ENCODE peak calls at places on chromosomes 13 and 19, in seven cellular contexts. S is H54, Y is uterus, X is body of pancreas, V is tibial nerve, L is ovary, T is IMR-90. Z is an unnamed sample.

GRCh38 chr13:69565334-69565733 is 542.3 kb upstream of the ATXN8OS start:
- DNase-seq in Y (no peak), X (no peak), T (no peak), V (no peak), S (peak), L (no peak), Z (no peak)

GRCh38 chr13:78160793-78161192 is 242.2 kb upstream of the EDNRB start:
- DNase-seq in T (peak), S (no peak), X (no peak), V (no peak), Y (no peak), L (no peak), Z (no peak)

GRCh38 chr19:40119380-40119779 is 28.6 kb upstream of the ZNF780A start:
- DNase-seq in X (no peak), V (no peak), L (no peak), Y (no peak), S (no peak), T (no peak), Z (no peak)

GRCh38 chr19:17932485-17933338 is at the start of gene CCDC124:
- DNase-seq in L (peak), X (peak), T (peak), S (peak), V (peak), Y (peak), Z (peak)

GRCh38 chr13:98475521-98475920 is 101.4 kb downstream of the STK24 start:
- DNase-seq in Y (no peak), X (peak), V (no peak), L (no peak), T (no peak), S (no peak), Z (peak)

GRCh38 chr13:66237411-66238062 is 992.6 kb downstream of the PCDH9 start:
- DNase-seq in T (no peak), V (no peak), S (no peak), Y (no peak), X (no peak), L (no peak), Z (no peak)

GRCh38 chr13:112783946-112784500 is 94.2 kb downstream of the ATP11A start:
- DNase-seq in L (no peak), S (no peak), T (no peak), V (no peak), X (no peak), Y (peak), Z (peak)

GRCh38 chr19:46731584-46731983 is 14.3 kb upstream of the FKRP start:
- DNase-seq in Y (no peak), V (no peak), T (no peak), L (no peak), X (peak), S (no peak), Z (no peak)

GRCh38 chr13:59034198-59034597 is 1129.5 kb downstream of the DIAPH3 start:
- DNase-seq in S (no peak), L (no peak), T (no peak), Y (no peak), X (no peak), V (no peak), Z (no peak)

DNA sequence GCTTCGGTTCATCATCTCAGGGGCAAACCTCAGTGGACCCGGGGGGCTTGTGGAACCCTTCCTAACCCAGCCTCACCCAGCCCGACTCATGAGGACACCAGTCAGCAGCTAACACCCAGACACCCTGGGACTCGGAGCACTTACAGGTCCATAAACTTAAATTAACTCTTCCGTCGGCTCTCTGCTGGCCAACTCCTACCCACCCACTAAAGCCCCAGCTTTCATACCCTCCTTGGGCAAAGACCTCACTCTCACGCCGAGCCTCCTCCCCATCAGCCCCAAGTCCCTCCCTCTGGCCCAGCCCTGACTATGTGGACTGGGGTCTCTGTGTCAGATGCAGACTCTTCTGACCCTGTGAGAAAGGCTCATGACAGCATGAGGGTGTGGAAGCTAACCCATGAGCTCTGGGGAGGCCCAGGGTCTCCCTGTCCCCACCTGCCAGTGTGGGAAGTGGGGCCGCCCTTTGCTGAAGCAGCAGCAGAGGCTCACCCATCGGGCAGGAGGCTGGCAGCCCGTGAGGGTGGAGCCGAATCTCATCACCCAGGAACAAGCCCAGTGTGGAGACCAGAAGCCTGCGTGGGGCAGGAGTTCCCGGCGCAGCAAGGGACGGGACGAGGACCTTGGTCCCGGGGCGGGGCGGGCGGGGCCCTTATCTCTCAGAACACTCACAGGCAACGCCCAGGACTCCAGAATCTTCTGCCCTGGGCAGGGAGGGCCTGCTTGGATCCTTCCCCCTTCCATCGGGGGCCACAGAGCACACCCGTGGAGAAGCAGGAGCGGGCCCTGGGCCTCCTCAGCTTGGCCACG is 19.8 kb downstream of the TCF3 start:
- DNase-seq in Y (no peak), V (no peak), S (no peak), T (no peak), X (no peak), L (no peak), Z (no peak)
- TF ChIP-seq POLR2A in Y (no peak), V (no peak), S (no peak), T (no peak), X (no peak), L (no peak), Z (no peak)

GRCh38 chr13:100298691-100299090 is 209.8 kb downstream of the PCCA start:
- DNase-seq in V (no peak), X (no peak), T (no peak), S (no peak), Y (no peak), L (no peak), Z (no peak)

GRCh38 chr13:100300708-100301107 is 211.8 kb downstream of the PCCA start:
- DNase-seq in S (no peak), V (no peak), Y (no peak), X (no peak), L (no peak), T (no peak), Z (no peak)

GRCh38 chr13:100298116-100298681 is 209.3 kb downstream of the PCCA start:
- DNase-seq in Y (no peak), T (no peak), S (no peak), V (no peak), X (no peak), L (no peak), Z (no peak)

GRCh38 chr13:100301418-100301817 is 212.5 kb downstream of the PCCA start:
- DNase-seq in T (no peak), S (no peak), X (peak), V (no peak), Y (no peak), L (no peak), Z (no peak)

GRCh38 chr13:100300213-100300612 is 211.3 kb downstream of the PCCA start:
- DNase-seq in X (no peak), S (no peak), V (no peak), Y (no peak), L (no peak), T (no peak), Z (no peak)
- TF ChIP-seq POLR2A in X (no peak), S (no peak), V (no peak), Y (no peak), L (no peak), T (no peak), Z (no peak)

GRCh38 chr19:55601127-55601526 is 1.0 kb downstream of the ZNF524 start:
- DNase-seq in X (no peak), L (no peak), V (no peak), S (no peak), T (no peak), Y (no peak), Z (no peak)

GRCh38 chr19:55598034-55598433 is 1.3 kb downstream of the FIZ1 start:
- DNase-seq in V (no peak), X (no peak), L (no peak), Y (no peak), T (no peak), S (no peak), Z (no peak)

GRCh38 chr19:55600336-55601028 is 394 bp downstream of the ZNF524 start:
- DNase-seq in Y (peak), T (peak), X (peak), V (no peak), S (peak), L (peak), Z (no peak)

GRCh38 chr19:55598719-55599467 is 424 bp downstream of the FIZ1 start:
- DNase-seq in S (peak), L (peak), V (peak), Y (peak), T (peak), X (peak), Z (peak)

GRCh38 chr19:55599468-55600335 is at the start of the genes FIZ1 and ZNF524:
- DNase-seq in X (peak), Y (peak), V (peak), S (peak), T (peak), L (peak), Z (peak)
- TF ChIP-seq POLR2A in X (no peak), Y (no peak), V (no peak), S (peak), T (peak), L (peak), Z (no peak)

GRCh38 chr13:109332501-109333499 is 453.6 kb downstream of the IRS2 start:
- DNase-seq in X (no peak), L (no peak), Y (no peak), T (no peak), S (no peak), V (no peak), Z (no peak)
- TF ChIP-seq POLR2A in X (no peak), L (no peak), Y (no peak), T (no peak), S (no peak), V (no peak), Z (no peak)

Z was measured in suprapubic skin.